ENCODE peak calls at places on chromosomes 16 and 17, in five cellular contexts. W is H9, S is trophoblast cell, A is H1, G is mesenchymal stem cell. V is an unnamed sample.

GRCh38 chr16:6204941-6205340 is 1107.3 kb upstream of the EEF2KMT start:
- DNase-seq in W (no peak), S (no peak), A (no peak), G (no peak), V (no peak)

GRCh38 chr16:15482068-15482747 is 47.8 kb downstream of the BMERB1 start:
- DNase-seq in W (peak; percentile 90), S (peak; percentile 55), A (no peak), G (peak; percentile 99), V (no peak)

GRCh38 chr17:74190154-74190553 is 13.3 kb upstream of the RPL38 start:
- DNase-seq in W (no peak), S (no peak), A (no peak), G (peak; percentile 70), V (no peak)

GRCh38 chr17:28038802-28039600 is 3.5 kb upstream of the NLK start:
- DNase-seq in W (no peak), S (peak; percentile 26), A (no peak), G (no peak), V (no peak)

GRCh38 chr16:7843196-7843595 is 510.6 kb downstream of the RBFOX1 start:
- DNase-seq in W (no peak), S (no peak), A (no peak), G (no peak), V (no peak)

GRCh38 chr17:72466199-72466598 is 345.4 kb downstream of the SOX9 start:
- DNase-seq in W (no peak), S (peak; percentile 81), A (no peak), G (peak; percentile 72), V (no peak)

GRCh38 chr16:70635356-70636016 is 10.9 kb upstream of the IL34 start:
- DNase-seq in W (no peak), S (no peak), A (no peak), G (peak; percentile 53), V (peak; percentile 79)

GRCh38 chr16:13936596-13937081 is 16.7 kb downstream of the ERCC4 start:
- DNase-seq in W (no peak), S (no peak), A (no peak), G (peak; percentile 80), V (no peak)

GRCh38 chr17:32876414-32877163 is at the start of gene MYO1D:
- DNase-seq in W (peak; percentile 83), S (peak; percentile 62), A (peak; percentile 88), G (no peak), V (peak; percentile 41)

GRCh38 chr17:41792835-41793748 is 6.6 kb upstream of the JUP start:
- DNase-seq in W (peak; percentile 64), S (peak; percentile 95), A (no peak), G (peak; percentile 86), V (no peak)

GRCh38 chr17:41535764-41536481 is 7.8 kb upstream of the KRT19 start:
- DNase-seq in W (no peak), S (peak; percentile 98), A (no peak), G (no peak), V (no peak)

GRCh38 chr16:11977206-11978041 is 890 bp downstream of the SNX29 start:
- DNase-seq in W (no peak), S (no peak), A (peak; percentile 48), G (peak; percentile 74), V (no peak)

GRCh38 chr17:73283841-73284282 is 22.2 kb upstream of the CPSF4L start:
- DNase-seq in W (peak; percentile 95), S (no peak), A (peak; percentile 77), G (no peak), V (peak; percentile 61)

GRCh38 chr17:17693253-17693954 is 12.1 kb downstream of the RAI1 start:
- DNase-seq in W (peak; percentile 73), S (no peak), A (no peak), G (peak; percentile 62), V (no peak)

GRCh38 chr17:10105513-10106001 is 92.8 kb downstream of the GAS7 start:
- DNase-seq in W (no peak), S (peak; percentile 80), A (no peak), G (peak; percentile 97), V (no peak)

GRCh38 chr16:68844211-68844564 is 857 bp downstream of the TANGO6 start:
- DNase-seq in W (no peak), S (no peak), A (no peak), G (no peak), V (no peak)

GRCh38 chr16:77374384-77374783 is 60.5 kb downstream of the ADAMTS18 start:
- DNase-seq in W (no peak), S (peak; percentile 8), A (no peak), G (no peak), V (no peak)

GRCh38 chr17:35486920-35487727 is 38.6 kb upstream of the SLFN13 start:
- DNase-seq in W (no peak), S (no peak), A (peak; percentile 55), G (peak; percentile 35), V (no peak)

GRCh38 chr17:47413872-47414271 is 90.1 kb downstream of the EFCAB13 start:
- DNase-seq in W (no peak), S (no peak), A (no peak), G (no peak), V (no peak)

GRCh38 chr16:82507271-82507670 is 119.5 kb upstream of the CDH13 start:
- DNase-seq in W (peak; percentile 33), S (no peak), A (no peak), G (no peak), V (no peak)

GRCh38 chr17:43723697-43724359 is 34.8 kb downstream of the SOST start:
- DNase-seq in W (no peak), S (no peak), A (no peak), G (peak; percentile 80), V (no peak)

GRCh38 chr17:39104046-39104445 is 47.4 kb downstream of the PLXDC1 start:
- DNase-seq in W (no peak), S (no peak), A (no peak), G (peak; percentile 77), V (no peak)

GRCh38 chr16:15765880-15766279 is 90.9 kb downstream of the MYH11 start:
- DNase-seq in W (peak; percentile 46), S (no peak), A (peak; percentile 50), G (peak; percentile 55), V (peak; percentile 38)

GRCh38 chr17:43398724-43399595 is at the start of gene ARL4D:
- DNase-seq in W (peak; percentile 91), S (peak; percentile 84), A (peak; percentile 89), G (peak; percentile 84), V (peak; percentile 86)

GRCh38 chr17:1933875-1934715 is 91.0 kb downstream of the RTN4RL1 start:
- DNase-seq in W (peak; percentile 31), S (no peak), A (no peak), G (no peak), V (no peak)
- H2BK12ac ChIP-seq in W (no peak overlapping the region), S (no peak overlapping the region), A (no peak overlapping the region), G (no peak overlapping the region), V (peak overlapping the region; percentile 26)

GRCh38 chr16:30490210-30490609 is 17.7 kb downstream of the ITGAL start:
- DNase-seq in W (no peak), S (no peak), A (no peak), G (no peak), V (no peak)

GRCh38 chr16:30491229-30491628 is 18.7 kb downstream of the ITGAL start:
- DNase-seq in W (no peak), S (no peak), A (no peak), G (peak; percentile 5), V (no peak)

GRCh38 chr16:30491744-30492308 is 19.3 kb downstream of the ITGAL start:
- DNase-seq in W (no peak), S (peak; percentile 73), A (no peak), G (peak; percentile 94), V (no peak)

GRCh38 chr16:30485818-30486436 is 13.4 kb downstream of the ITGAL start:
- DNase-seq in W (no peak), S (no peak), A (no peak), G (peak; percentile 74), V (no peak)

GRCh38 chr16:30488764-30489595 is 16.4 kb downstream of the ITGAL start:
- DNase-seq in W (peak; percentile 62), S (peak; percentile 84), A (peak; percentile 54), G (no peak), V (no peak)
- H2BK12ac ChIP-seq in W (no peak overlapping the region), S (no peak overlapping the region), A (peak overlapping the region; percentile 6), G (peak overlapping the region; percentile 1), V (peak overlapping the region; percentile 88)

DNA sequence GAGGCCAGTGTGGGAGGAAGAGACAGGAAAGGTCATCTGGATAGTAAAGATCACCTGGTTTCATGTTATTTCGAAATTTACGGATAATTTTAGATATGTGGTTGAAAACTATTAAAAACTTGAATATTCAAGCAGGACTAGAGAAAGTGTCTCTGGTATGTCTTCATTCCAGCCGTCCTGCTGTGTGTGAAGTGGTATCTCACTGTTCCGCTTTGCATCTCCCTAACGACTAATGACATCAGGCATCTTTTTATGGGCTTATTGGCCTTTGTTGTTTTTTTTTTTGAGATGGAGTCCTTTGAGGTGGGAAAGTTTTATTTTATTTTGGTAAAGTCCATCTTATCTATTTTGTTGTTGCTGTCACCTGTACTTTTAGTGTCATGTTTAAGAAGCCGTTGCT is 214.4 kb upstream of the CHMP6 start:
- DNase-seq in W (peak; percentile 30), S (no peak), A (no peak), G (no peak), V (no peak)
- H2BK12ac ChIP-seq in W (no peak overlapping the region), S (no peak overlapping the region), A (no peak overlapping the region), G (no peak overlapping the region), V (no peak overlapping the region)

DNA sequence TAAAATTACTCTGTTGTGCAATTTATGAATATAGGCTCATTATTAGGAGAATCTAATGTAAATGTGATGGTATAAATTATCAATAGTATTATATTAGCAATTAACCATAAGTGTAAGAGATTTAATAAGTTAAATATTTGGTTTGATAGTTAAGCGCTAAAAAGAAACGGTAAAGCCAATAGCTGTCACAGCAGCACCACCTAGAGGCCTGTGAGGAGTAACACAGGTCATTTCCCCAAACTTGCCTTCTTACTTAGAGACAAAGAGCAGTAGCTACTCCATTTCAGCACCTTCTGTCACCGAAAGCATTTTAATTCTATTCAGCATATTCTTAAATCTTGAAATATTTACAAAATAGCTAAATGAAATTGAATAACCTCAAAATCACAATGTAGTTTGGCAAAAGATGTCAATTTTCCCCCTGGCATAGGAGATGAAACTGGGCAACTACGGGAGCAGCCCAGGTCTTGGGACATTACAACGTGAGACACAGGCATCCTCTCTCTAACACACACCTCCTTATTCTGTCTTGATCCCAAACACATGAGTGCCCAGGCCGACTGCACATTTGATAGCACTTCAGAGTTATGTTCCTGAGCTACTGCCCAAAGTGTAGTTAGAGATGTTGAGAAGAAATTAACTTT is 14.3 kb upstream of the DYNLRB2 start:
- DNase-seq in W (peak; percentile 55), S (peak; percentile 61), A (no peak), G (peak; percentile 58), V (peak; percentile 67)
- H2BK12ac ChIP-seq in W (no peak overlapping the region), S (no peak overlapping the region), A (no peak overlapping the region), G (no peak overlapping the region), V (no peak overlapping the region)

GRCh38 chr16:88460496-88461169 is 7.6 kb downstream of the ZFPM1 start:
- DNase-seq in W (no peak), S (no peak), A (no peak), G (no peak), V (no peak)
- H2BK12ac ChIP-seq in W (no peak overlapping the region), S (no peak overlapping the region), A (peak overlapping the region; percentile 60), G (no peak overlapping the region), V (no peak overlapping the region)